ENCODE peak calls at places on chromosomes 5 and 9, in nine cellular contexts. One of them, this sample, is unnamed.

GRCh38 chr9:120439147-120439546 is 140.8 kb downstream of the CDK5RAP2 start:
- DNase-seq in spleen: no peak
- DNase-seq in OCI-LY7: peak; percentile 25
- DNase-seq in HCT116: no peak
- DNase-seq in PC-9: no peak
- DNase-seq in osteoblast: no peak
- DNase-seq in tibial nerve: no peak
- DNase-seq in CD4-positive, CD25-positive, alpha-beta regulatory T cell: peak; percentile 26
- DNase-seq in body of pancreas: no peak
- DNase-seq in this sample: no peak

GRCh38 chr9:77435688-77436087 is 212.4 kb downstream of the GNA14 start:
- DNase-seq in spleen: no peak
- DNase-seq in osteoblast: no peak
- DNase-seq in tibial nerve: no peak
- DNase-seq in HCT116: no peak
- DNase-seq in body of pancreas: no peak
- DNase-seq in PC-9: no peak
- DNase-seq in OCI-LY7: no peak
- DNase-seq in CD4-positive, CD25-positive, alpha-beta regulatory T cell: no peak
- DNase-seq in this sample: no peak

GRCh38 chr5:107463731-107464130 is 207.0 kb downstream of the EFNA5 start:
- DNase-seq in osteoblast: no peak
- DNase-seq in body of pancreas: no peak
- DNase-seq in OCI-LY7: no peak
- DNase-seq in tibial nerve: no peak
- DNase-seq in PC-9: no peak
- DNase-seq in CD4-positive, CD25-positive, alpha-beta regulatory T cell: no peak
- DNase-seq in spleen: no peak
- DNase-seq in HCT116: no peak
- DNase-seq in this sample: no peak

GRCh38 chr5:131735393-131735792 is 61.4 kb downstream of the FNIP1 start:
- DNase-seq in spleen: no peak
- DNase-seq in tibial nerve: no peak
- DNase-seq in body of pancreas: no peak
- DNase-seq in osteoblast: no peak
- DNase-seq in CD4-positive, CD25-positive, alpha-beta regulatory T cell: no peak
- DNase-seq in PC-9: no peak
- DNase-seq in OCI-LY7: no peak
- DNase-seq in HCT116: no peak
- DNase-seq in this sample: no peak

GRCh38 chr9:136693490-136694162 is 6.4 kb upstream of the AGPAT2 start:
- DNase-seq in tibial nerve: no peak
- DNase-seq in CD4-positive, CD25-positive, alpha-beta regulatory T cell: no peak
- DNase-seq in OCI-LY7: no peak
- DNase-seq in spleen: no peak
- DNase-seq in HCT116: peak; percentile 76
- DNase-seq in body of pancreas: peak; percentile 88
- DNase-seq in PC-9: peak; percentile 96
- DNase-seq in osteoblast: no peak
- DNase-seq in this sample: no peak

GRCh38 chr5:139982157-139982974 is 60.7 kb downstream of the NRG2 start:
- DNase-seq in OCI-LY7: no peak
- DNase-seq in CD4-positive, CD25-positive, alpha-beta regulatory T cell: no peak
- DNase-seq in tibial nerve: no peak
- DNase-seq in spleen: no peak
- DNase-seq in PC-9: no peak
- DNase-seq in body of pancreas: peak; percentile 30
- DNase-seq in HCT116: no peak
- DNase-seq in osteoblast: no peak
- DNase-seq in this sample: no peak

GRCh38 chr9:130927995-130928900 is 10.8 kb downstream of the FIBCD1 start:
- DNase-seq in OCI-LY7: no peak
- DNase-seq in PC-9: peak; percentile 89
- DNase-seq in body of pancreas: peak; percentile 76
- DNase-seq in CD4-positive, CD25-positive, alpha-beta regulatory T cell: no peak
- DNase-seq in HCT116: peak; percentile 55
- DNase-seq in tibial nerve: no peak
- DNase-seq in osteoblast: peak; percentile 98
- DNase-seq in spleen: no peak
- DNase-seq in this sample: no peak

GRCh38 chr9:127256324-127256723 is 8.2 kb upstream of the GARNL3 start:
- DNase-seq in HCT116: no peak
- DNase-seq in osteoblast: no peak
- DNase-seq in tibial nerve: no peak
- DNase-seq in PC-9: no peak
- DNase-seq in CD4-positive, CD25-positive, alpha-beta regulatory T cell: no peak
- DNase-seq in spleen: no peak
- DNase-seq in OCI-LY7: no peak
- DNase-seq in body of pancreas: no peak
- DNase-seq in this sample: no peak

GRCh38 chr5:417765-418559 is 25.0 kb upstream of the EXOC3 start:
- DNase-seq in OCI-LY7: no peak
- DNase-seq in spleen: no peak
- DNase-seq in HCT116: no peak
- DNase-seq in body of pancreas: no peak
- DNase-seq in osteoblast: peak; percentile 60
- DNase-seq in PC-9: no peak
- DNase-seq in CD4-positive, CD25-positive, alpha-beta regulatory T cell: no peak
- DNase-seq in tibial nerve: no peak
- DNase-seq in this sample: no peak

GRCh38 chr9:96189995-96190394 is 112.0 kb downstream of the HSD17B3 start:
- DNase-seq in tibial nerve: no peak
- DNase-seq in CD4-positive, CD25-positive, alpha-beta regulatory T cell: no peak
- DNase-seq in body of pancreas: no peak
- DNase-seq in PC-9: no peak
- DNase-seq in osteoblast: no peak
- DNase-seq in spleen: no peak
- DNase-seq in OCI-LY7: no peak
- DNase-seq in HCT116: no peak
- DNase-seq in this sample: no peak
- H3K9me3 ChIP-seq in tibial nerve: peaks cover 10% of the 10 kb centered on the region
- H3K9me3 ChIP-seq in CD4-positive, CD25-positive, alpha-beta regulatory T cell: no peaks in the 10 kb centered on the region
- H3K9me3 ChIP-seq in body of pancreas: no peaks in the 10 kb centered on the region
- H3K9me3 ChIP-seq in PC-9: no peaks in the 10 kb centered on the region
- H3K9me3 ChIP-seq in osteoblast: peaks cover 8% of the 10 kb centered on the region
- H3K9me3 ChIP-seq in spleen: peaks cover 20% of the 10 kb centered on the region
- H3K9me3 ChIP-seq in OCI-LY7: no peaks in the 10 kb centered on the region
- H3K9me3 ChIP-seq in HCT116: no peaks in the 10 kb centered on the region
- H3K9me3 ChIP-seq in this sample: no peaks in the 10 kb centered on the region

GRCh38 chr5:62982348-62982747 is 403.7 kb downstream of the LRRC70 start:
- DNase-seq in PC-9: no peak
- DNase-seq in OCI-LY7: no peak
- DNase-seq in body of pancreas: no peak
- DNase-seq in tibial nerve: peak; percentile 33
- DNase-seq in HCT116: no peak
- DNase-seq in spleen: no peak
- DNase-seq in CD4-positive, CD25-positive, alpha-beta regulatory T cell: no peak
- DNase-seq in osteoblast: no peak
- DNase-seq in this sample: no peak
- H3K9me3 ChIP-seq in PC-9: no peaks in the 10 kb centered on the region
- H3K9me3 ChIP-seq in OCI-LY7: no peaks in the 10 kb centered on the region
- H3K9me3 ChIP-seq in body of pancreas: no peaks in the 10 kb centered on the region
- H3K9me3 ChIP-seq in tibial nerve: peaks cover 15% of the 10 kb centered on the region
- H3K9me3 ChIP-seq in HCT116: peaks cover 4% of the 10 kb centered on the region
- H3K9me3 ChIP-seq in spleen: peaks cover 30% of the 10 kb centered on the region
- H3K9me3 ChIP-seq in CD4-positive, CD25-positive, alpha-beta regulatory T cell: peaks cover 7% of the 10 kb centered on the region
- H3K9me3 ChIP-seq in osteoblast: no peaks in the 10 kb centered on the region
- H3K9me3 ChIP-seq in this sample: peaks cover 8% of the 10 kb centered on the region

GRCh38 chr5:63825984-63826383 is 136.3 kb downstream of the HTR1A start:
- DNase-seq in tibial nerve: no peak
- DNase-seq in HCT116: no peak
- DNase-seq in OCI-LY7: no peak
- DNase-seq in spleen: no peak
- DNase-seq in CD4-positive, CD25-positive, alpha-beta regulatory T cell: no peak
- DNase-seq in PC-9: no peak
- DNase-seq in body of pancreas: no peak
- DNase-seq in osteoblast: no peak
- DNase-seq in this sample: no peak
- H3K9me3 ChIP-seq in tibial nerve: no peaks in the 10 kb centered on the region
- H3K9me3 ChIP-seq in HCT116: peaks cover 5% of the 10 kb centered on the region
- H3K9me3 ChIP-seq in OCI-LY7: no peaks in the 10 kb centered on the region
- H3K9me3 ChIP-seq in spleen: no peaks in the 10 kb centered on the region
- H3K9me3 ChIP-seq in CD4-positive, CD25-positive, alpha-beta regulatory T cell: no peaks in the 10 kb centered on the region
- H3K9me3 ChIP-seq in PC-9: no peaks in the 10 kb centered on the region
- H3K9me3 ChIP-seq in body of pancreas: no peaks in the 10 kb centered on the region
- H3K9me3 ChIP-seq in osteoblast: no peaks in the 10 kb centered on the region
- H3K9me3 ChIP-seq in this sample: no peaks in the 10 kb centered on the region

DNA sequence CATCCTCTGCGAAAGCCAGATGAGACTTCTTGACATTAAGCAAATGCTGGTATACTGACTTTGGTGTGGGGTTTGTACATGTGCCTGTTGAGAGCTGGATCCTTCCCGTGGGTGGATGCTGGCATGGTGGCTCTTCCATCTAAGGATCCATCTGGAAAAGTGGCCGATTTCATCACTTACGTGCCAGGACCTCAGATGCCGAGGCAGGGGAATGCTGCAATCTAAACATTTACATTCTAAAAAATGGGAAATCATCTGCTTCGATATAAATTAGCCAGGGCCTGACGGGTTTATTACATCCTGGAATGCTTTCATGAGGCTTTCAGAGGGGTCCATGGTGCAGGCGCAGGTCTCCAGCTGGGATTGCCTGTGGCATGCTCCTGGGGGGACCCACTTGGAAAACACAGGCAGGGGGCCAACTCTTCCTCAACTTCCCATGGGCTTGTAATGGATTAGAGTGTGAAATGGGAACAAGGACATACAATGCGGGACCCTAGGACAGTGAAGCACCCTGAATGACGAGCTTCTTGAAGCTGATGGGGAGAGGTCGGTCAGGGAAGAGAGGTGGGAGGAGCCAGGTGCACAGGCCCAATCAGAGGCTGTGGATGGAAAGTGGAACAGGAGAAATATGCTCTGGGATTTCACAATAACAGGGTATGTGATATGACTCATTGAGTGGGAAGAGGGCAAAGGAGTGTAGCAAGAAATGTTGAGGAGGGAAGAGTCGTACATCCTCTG is 105.5 kb upstream of the PITX1 start:
- DNase-seq in CD4-positive, CD25-positive, alpha-beta regulatory T cell: no peak
- DNase-seq in spleen: no peak
- DNase-seq in osteoblast: peak; percentile 97
- DNase-seq in OCI-LY7: no peak
- DNase-seq in tibial nerve: no peak
- DNase-seq in PC-9: peak; percentile 93
- DNase-seq in HCT116: peak; percentile 73
- DNase-seq in body of pancreas: no peak
- DNase-seq in this sample: no peak
- H3K9me3 ChIP-seq in CD4-positive, CD25-positive, alpha-beta regulatory T cell: no peaks in the 10 kb centered on the region
- H3K9me3 ChIP-seq in spleen: no peaks in the 10 kb centered on the region
- H3K9me3 ChIP-seq in osteoblast: no peaks in the 10 kb centered on the region
- H3K9me3 ChIP-seq in OCI-LY7: no peaks in the 10 kb centered on the region
- H3K9me3 ChIP-seq in tibial nerve: no peaks in the 10 kb centered on the region
- H3K9me3 ChIP-seq in PC-9: no peaks in the 10 kb centered on the region
- H3K9me3 ChIP-seq in HCT116: no peaks in the 10 kb centered on the region
- H3K9me3 ChIP-seq in body of pancreas: no peaks in the 10 kb centered on the region
- H3K9me3 ChIP-seq in this sample: no peaks in the 10 kb centered on the region

GRCh38 chr5:178531786-178532185 is 58.4 kb downstream of the COL23A1 start:
- DNase-seq in HCT116: no peak
- DNase-seq in OCI-LY7: no peak
- DNase-seq in tibial nerve: no peak
- DNase-seq in PC-9: no peak
- DNase-seq in osteoblast: no peak
- DNase-seq in CD4-positive, CD25-positive, alpha-beta regulatory T cell: no peak
- DNase-seq in body of pancreas: no peak
- DNase-seq in spleen: peak; percentile 51
- DNase-seq in this sample: no peak
- H3K9me3 ChIP-seq in HCT116: no peaks in the 10 kb centered on the region
- H3K9me3 ChIP-seq in OCI-LY7: no peaks in the 10 kb centered on the region
- H3K9me3 ChIP-seq in tibial nerve: no peaks in the 10 kb centered on the region
- H3K9me3 ChIP-seq in PC-9: no peaks in the 10 kb centered on the region
- H3K9me3 ChIP-seq in osteoblast: no peaks in the 10 kb centered on the region
- H3K9me3 ChIP-seq in CD4-positive, CD25-positive, alpha-beta regulatory T cell: no peaks in the 10 kb centered on the region
- H3K9me3 ChIP-seq in body of pancreas: no peaks in the 10 kb centered on the region
- H3K9me3 ChIP-seq in spleen: no peaks in the 10 kb centered on the region
- H3K9me3 ChIP-seq in this sample: no peaks in the 10 kb centered on the region

DNA sequence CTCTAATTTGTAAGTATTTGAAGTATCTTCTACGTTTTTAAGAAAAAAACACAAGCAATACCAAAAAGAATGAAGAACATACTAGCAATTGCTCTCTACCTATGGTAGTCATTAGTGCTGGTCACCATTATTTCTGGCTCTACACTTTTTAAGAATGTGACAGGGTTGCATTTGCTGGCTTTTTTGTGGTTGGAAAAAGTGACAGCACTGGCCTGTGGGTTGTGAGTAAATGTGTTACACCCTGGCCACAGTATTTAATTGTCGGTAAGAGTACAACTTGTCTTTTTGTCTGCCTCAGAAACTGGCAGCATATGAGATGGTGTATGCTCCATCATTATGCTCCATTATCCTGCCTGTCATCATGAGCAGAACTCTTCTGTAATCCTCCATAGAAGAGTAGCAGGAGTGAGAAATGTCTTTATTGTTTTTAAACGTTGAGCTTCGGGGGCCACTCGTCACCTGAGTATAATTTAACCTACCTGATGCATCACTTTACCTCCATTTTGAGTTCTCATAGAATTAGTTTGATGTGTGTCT is 449.8 kb downstream of the ISL1 start:
- DNase-seq in spleen: no peak
- DNase-seq in HCT116: no peak
- DNase-seq in osteoblast: no peak
- DNase-seq in OCI-LY7: no peak
- DNase-seq in body of pancreas: no peak
- DNase-seq in tibial nerve: no peak
- DNase-seq in CD4-positive, CD25-positive, alpha-beta regulatory T cell: no peak
- DNase-seq in PC-9: no peak
- DNase-seq in this sample: no peak
- H3K9me3 ChIP-seq in spleen: peaks cover 6% of the 10 kb centered on the region
- H3K9me3 ChIP-seq in HCT116: no peaks in the 10 kb centered on the region
- H3K9me3 ChIP-seq in osteoblast: no peaks in the 10 kb centered on the region
- H3K9me3 ChIP-seq in OCI-LY7: no peaks in the 10 kb centered on the region
- H3K9me3 ChIP-seq in body of pancreas: no peaks in the 10 kb centered on the region
- H3K9me3 ChIP-seq in tibial nerve: no peaks in the 10 kb centered on the region
- H3K9me3 ChIP-seq in CD4-positive, CD25-positive, alpha-beta regulatory T cell: no peaks in the 10 kb centered on the region
- H3K9me3 ChIP-seq in PC-9: peaks cover 6% of the 10 kb centered on the region
- H3K9me3 ChIP-seq in this sample: no peaks in the 10 kb centered on the region

This sample was measured in T-helper 17 cell.